ENCODE peak calls at places on chromosomes 3 and 15, in four cellular contexts. E is heart left ventricle, F is right cardiac atrium, P is hepatocyte. U is an unnamed sample.

GRCh38 chr15:32828507-32829186 is 110.8 kb downstream of the GREM1 start:
- DNase-seq in F (no peak), E (no peak), P (no peak), U (no peak)

GRCh38 chr15:82064824-82065223 is 19.0 kb upstream of the MEX3B start:
- DNase-seq in F (no peak), P (no peak), E (no peak), U (no peak)

GRCh38 chr3:195394700-195395099 is 48.1 kb downstream of the ACAP2 start:
- DNase-seq in E (no peak), F (no peak), P (no peak), U (no peak)

GRCh38 chr3:176354843-176355242 is 842.4 kb downstream of the TBL1XR1 start:
- DNase-seq in E (no peak), F (no peak), P (no peak), U (no peak)

GRCh38 chr3:99859855-99860254 is 42.2 kb downstream of the CMSS1 start:
- DNase-seq in F (no peak), P (peak; percentile 41), E (no peak), U (peak; percentile 86)

GRCh38 chr3:112650472-112650871 is 9.5 kb upstream of the CCDC80 start:
- DNase-seq in E (no peak), P (no peak), F (no peak), U (no peak)

GRCh38 chr15:77027697-77028450 is 32.9 kb downstream of the PSTPIP1 start:
- DNase-seq in E (peak; percentile 32), F (peak; percentile 75), P (no peak), U (no peak)

GRCh38 chr3:43998841-43999805 is 242.6 kb upstream of the TOPAZ1 start:
- DNase-seq in F (peak; percentile 57), E (no peak), P (peak; percentile 83), U (peak; percentile 12)

GRCh38 chr15:57259511-57260143 is 116.7 kb upstream of the CGNL1 start:
- DNase-seq in F (no peak), E (no peak), P (no peak), U (no peak)

GRCh38 chr3:60190073-60190472 is 1061.2 kb downstream of the FHIT start:
- DNase-seq in P (no peak), E (no peak), F (no peak), U (no peak)

GRCh38 chr3:86245360-86245759 is 745.6 kb downstream of the VGLL3 start:
- DNase-seq in F (no peak), P (peak; percentile 31), E (no peak), U (no peak)

GRCh38 chr3:53109822-53110771 is 20.1 kb downstream of the RFT1 start:
- DNase-seq in E (peak; percentile 65), P (peak; percentile 79), F (peak; percentile 75), U (peak; percentile 73)

GRCh38 chr3:69299344-69299743 is 86.5 kb downstream of the FRMD4B start:
- DNase-seq in P (no peak), F (no peak), E (no peak), U (peak; percentile 51)

GRCh38 chr3:4805662-4806061 is 173.6 kb upstream of the BHLHE40 start:
- DNase-seq in E (no peak), P (no peak), F (no peak), U (no peak)

GRCh38 chr3:27472166-27472565 is 12.0 kb downstream of the SLC4A7 start:
- DNase-seq in P (no peak), E (no peak), F (no peak), U (no peak)

GRCh38 chr3:127961963-127962362 is 46.9 kb downstream of the KBTBD12 start:
- DNase-seq in F (no peak), P (peak; percentile 70), E (no peak), U (no peak)

GRCh38 chr15:59349715-59350420 is 22.8 kb downstream of the MYO1E start:
- DNase-seq in P (peak; percentile 76), E (no peak), F (no peak), U (peak; percentile 83)

GRCh38 chr15:39538936-39539335 is 41.9 kb upstream of the THBS1 start:
- DNase-seq in P (no peak), F (no peak), E (no peak), U (no peak)

GRCh38 chr3:109118584-109118983 is 650 bp upstream of the MORC1 start:
- DNase-seq in E (no peak), F (no peak), P (no peak), U (no peak)

GRCh38 chr3:126412841-126413692 is 18.4 kb downstream of the CFAP100 start:
- DNase-seq in F (no peak), E (no peak), P (no peak), U (no peak)

GRCh38 chr3:126414406-126414805 is 19.7 kb downstream of the CFAP100 start:
- DNase-seq in F (no peak), E (no peak), P (no peak), U (no peak)

GRCh38 chr3:126415661-126416591 is 21.2 kb downstream of the CFAP100 start:
- DNase-seq in P (no peak), F (no peak), E (no peak), U (no peak)

GRCh38 chr3:126414961-126415660 is 20.4 kb downstream of the CFAP100 start:
- DNase-seq in E (no peak), P (no peak), F (no peak), U (no peak)

GRCh38 chr3:126413693-126414080 is 19.0 kb downstream of the CFAP100 start:
- DNase-seq in F (no peak), P (no peak), E (no peak), U (no peak)
- H3K4me1 ChIP-seq in F (no peaks in the 10 kb centered on the region), P (no peaks in the 10 kb centered on the region), E (no peaks in the 10 kb centered on the region), U (no peaks in the 10 kb centered on the region)

DNA sequence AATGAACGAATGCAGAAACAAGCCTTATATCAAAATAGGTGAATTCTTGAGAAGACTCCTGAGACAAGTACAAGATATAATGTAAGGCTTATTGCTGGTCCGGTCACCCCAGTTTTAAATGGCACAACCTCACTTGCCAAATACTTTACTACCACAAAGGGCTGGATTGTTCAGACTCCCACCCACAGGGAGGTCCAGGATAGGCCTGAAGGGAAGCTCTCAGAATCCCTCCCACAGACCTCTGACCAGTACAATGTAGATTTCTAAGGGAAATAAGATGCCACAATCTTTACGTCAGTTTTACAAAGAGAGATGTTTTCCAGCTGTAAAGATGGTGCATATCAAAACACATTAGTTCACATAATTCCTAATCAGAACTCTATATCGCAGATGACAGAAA is 577.7 kb upstream of the ADAMTS9 start:
- DNase-seq in P (no peak), E (no peak), F (no peak), U (no peak)
- H3K4me3 ChIP-seq in P (no peak overlapping the region), E (no peak overlapping the region), F (no peak overlapping the region), U (no peak overlapping the region)

GRCh38 chr3:31879365-31879764 is 101.7 kb downstream of the OSBPL10 start:
- DNase-seq in P (no peak), E (no peak), F (no peak), U (no peak)

GRCh38 chr3:31880482-31881078 is 100.5 kb downstream of the OSBPL10 start:
- DNase-seq in E (no peak), P (no peak), F (no peak), U (no peak)

GRCh38 chr3:31882431-31882830 is 98.6 kb downstream of the OSBPL10 start:
- DNase-seq in F (no peak), P (no peak), E (no peak), U (no peak)

GRCh38 chr3:31878231-31878838 is 102.7 kb downstream of the OSBPL10 start:
- DNase-seq in F (no peak), E (no peak), P (no peak), U (no peak)

DNA sequence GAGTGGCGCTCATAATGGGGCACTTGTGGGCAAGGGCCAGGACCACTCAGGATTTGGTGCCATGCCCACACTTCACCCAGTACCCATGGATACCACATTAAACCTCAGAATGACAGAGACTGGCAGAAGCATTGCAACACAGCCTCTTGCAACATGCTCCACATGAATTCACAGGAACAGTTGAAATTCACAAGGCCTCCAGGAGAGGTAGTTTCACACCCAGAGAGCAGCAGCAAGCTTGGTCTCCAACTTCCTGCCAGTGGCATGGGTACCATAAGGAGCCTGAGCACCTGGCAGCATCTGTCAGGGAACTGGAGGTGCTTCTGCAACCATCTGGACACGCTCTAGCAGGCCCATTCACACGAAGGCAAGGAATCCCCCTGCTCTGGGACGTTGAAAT is 101.0 kb downstream of the OSBPL10 start:
- DNase-seq in E (no peak), P (peak; percentile 17), F (no peak), U (no peak)
- H3K4me1 ChIP-seq in E (no peaks in the 10 kb centered on the region), P (peaks cover 4% of the 10 kb centered on the region), F (peaks cover 2% of the 10 kb centered on the region), U (peaks cover 2% of the 10 kb centered on the region)

DNA sequence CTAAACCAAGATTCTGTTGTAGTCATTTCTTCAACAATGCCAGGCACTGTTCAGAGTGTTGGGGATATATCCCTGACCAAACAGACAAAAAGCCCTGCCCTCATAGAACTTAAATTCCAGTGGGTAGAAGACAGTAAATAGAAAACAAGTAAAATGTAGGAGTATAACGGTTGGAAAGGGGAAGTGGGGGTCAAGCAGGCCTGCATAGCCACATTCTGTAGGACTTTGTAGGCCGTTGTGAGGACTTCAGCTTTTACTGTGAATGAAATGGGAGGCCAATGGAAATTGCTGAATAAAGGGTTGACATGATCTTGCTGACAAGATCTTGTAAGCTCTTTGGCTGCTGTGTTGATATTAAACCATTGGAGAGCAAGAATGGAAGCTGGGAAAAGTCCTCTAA is 1.8 kb downstream of the MRPS11 start:
- DNase-seq in P (no peak), F (no peak), E (no peak), U (no peak)
- H3K4me3 ChIP-seq in P (no peak overlapping the region), F (no peak overlapping the region), E (no peak overlapping the region), U (no peak overlapping the region)

GRCh38 chr3:149582395-149582794 is 75.4 kb downstream of the WWTR1 start:
- DNase-seq in F (no peak), P (no peak), E (no peak), U (no peak)

GRCh38 chr3:149584236-149584635 is 73.6 kb downstream of the WWTR1 start:
- DNase-seq in P (no peak), F (no peak), E (no peak), U (no peak)

GRCh38 chr3:149587383-149587782 is 70.4 kb downstream of the WWTR1 start:
- DNase-seq in E (no peak), F (no peak), P (no peak), U (no peak)

GRCh38 chr3:149586871-149587270 is 71.0 kb downstream of the WWTR1 start:
- DNase-seq in F (no peak), P (no peak), E (no peak), U (no peak)

DNA sequence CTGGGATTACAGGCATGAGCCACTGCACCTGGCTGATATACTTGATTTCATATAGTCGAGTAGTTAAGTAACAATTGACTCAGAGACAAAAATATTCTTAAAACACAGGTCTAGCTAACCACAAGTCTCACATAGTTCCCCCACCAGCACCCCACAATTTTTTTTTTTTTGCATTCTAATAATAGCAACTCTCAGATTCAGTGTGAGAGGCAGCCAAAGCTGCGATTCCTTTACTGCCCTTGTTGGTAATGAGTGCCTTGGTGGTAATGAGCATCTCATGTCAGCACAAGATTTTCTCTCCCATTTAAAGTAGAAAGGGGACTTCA is 72.5 kb downstream of the WWTR1 start:
- DNase-seq in F (no peak), E (no peak), P (no peak), U (no peak)
- H3K4me1 ChIP-seq in F (peaks cover 10% of the 10 kb centered on the region), E (peaks cover 51% of the 10 kb centered on the region), P (peaks cover 13% of the 10 kb centered on the region), U (peaks cover 6% of the 10 kb centered on the region)

GRCh38 chr15:37585966-37586656 is 348.3 kb upstream of the TMCO5A start:
- DNase-seq in F (peak; percentile 2), E (no peak), P (no peak), U (no peak)
- H3K4me3 ChIP-seq in F (no peak overlapping the region), E (no peak overlapping the region), P (no peak overlapping the region), U (no peak overlapping the region)